ENCODE peak calls at places on chromosome 1, in ten cellular contexts. One of them, this sample, is unnamed.

GRCh38 chr1:77399250-77400086 is 117.6 kb downstream of the AK5 start:
- DNase-seq in neural crest cell: no peak
- DNase-seq in stomach: no peak
- DNase-seq in cardiac fibroblast: no peak
- DNase-seq in Peyer's patch: no peak
- DNase-seq in endothelial cell of umbilical vein: no peak
- DNase-seq in psoas muscle: no peak
- DNase-seq in OCI-LY7: no peak
- DNase-seq in tibial artery: no peak
- DNase-seq in HCT116: no peak
- DNase-seq in this sample: no peak

GRCh38 chr1:26983863-26984262 is 9.6 kb upstream of the TRNP1 start:
- DNase-seq in HCT116: no peak
- DNase-seq in Peyer's patch: no peak
- DNase-seq in tibial artery: no peak
- DNase-seq in cardiac fibroblast: no peak
- DNase-seq in stomach: no peak
- DNase-seq in endothelial cell of umbilical vein: no peak
- DNase-seq in psoas muscle: no peak
- DNase-seq in neural crest cell: no peak
- DNase-seq in OCI-LY7: no peak
- DNase-seq in this sample: no peak

GRCh38 chr1:67831850-67832513 is 1.3 kb downstream of the GNG12 start:
- DNase-seq in neural crest cell: peak
- DNase-seq in cardiac fibroblast: peak
- DNase-seq in tibial artery: peak
- DNase-seq in Peyer's patch: no peak
- DNase-seq in stomach: peak
- DNase-seq in HCT116: peak
- DNase-seq in psoas muscle: peak
- DNase-seq in OCI-LY7: no peak
- DNase-seq in endothelial cell of umbilical vein: peak
- DNase-seq in this sample: peak

GRCh38 chr1:60102691-60103090 is 29.1 kb upstream of the C1orf87 start:
- DNase-seq in HCT116: no peak
- DNase-seq in endothelial cell of umbilical vein: no peak
- DNase-seq in Peyer's patch: no peak
- DNase-seq in OCI-LY7: no peak
- DNase-seq in tibial artery: no peak
- DNase-seq in cardiac fibroblast: no peak
- DNase-seq in stomach: no peak
- DNase-seq in neural crest cell: no peak
- DNase-seq in psoas muscle: no peak
- DNase-seq in this sample: no peak

GRCh38 chr1:222062640-222063039 is 320.8 kb upstream of the DUSP10 start:
- DNase-seq in tibial artery: no peak
- DNase-seq in psoas muscle: no peak
- DNase-seq in stomach: no peak
- DNase-seq in Peyer's patch: no peak
- DNase-seq in cardiac fibroblast: no peak
- DNase-seq in endothelial cell of umbilical vein: no peak
- DNase-seq in OCI-LY7: no peak
- DNase-seq in neural crest cell: no peak
- DNase-seq in HCT116: no peak
- DNase-seq in this sample: no peak

GRCh38 chr1:111833334-111833733 is 77.6 kb downstream of the DDX20 start:
- DNase-seq in OCI-LY7: no peak
- DNase-seq in Peyer's patch: no peak
- DNase-seq in endothelial cell of umbilical vein: no peak
- DNase-seq in stomach: no peak
- DNase-seq in psoas muscle: no peak
- DNase-seq in neural crest cell: no peak
- DNase-seq in cardiac fibroblast: peak
- DNase-seq in HCT116: no peak
- DNase-seq in tibial artery: no peak
- DNase-seq in this sample: no peak

GRCh38 chr1:43861337-43861736 is 72.3 kb upstream of the ARTN start:
- DNase-seq in endothelial cell of umbilical vein: peak
- DNase-seq in neural crest cell: no peak
- DNase-seq in OCI-LY7: no peak
- DNase-seq in stomach: no peak
- DNase-seq in HCT116: no peak
- DNase-seq in tibial artery: no peak
- DNase-seq in Peyer's patch: no peak
- DNase-seq in cardiac fibroblast: peak
- DNase-seq in psoas muscle: no peak
- DNase-seq in this sample: peak

GRCh38 chr1:180616441-180616840 is 15.4 kb upstream of the XPR1 start:
- DNase-seq in Peyer's patch: no peak
- DNase-seq in OCI-LY7: no peak
- DNase-seq in endothelial cell of umbilical vein: no peak
- DNase-seq in tibial artery: no peak
- DNase-seq in HCT116: no peak
- DNase-seq in neural crest cell: no peak
- DNase-seq in stomach: no peak
- DNase-seq in cardiac fibroblast: peak
- DNase-seq in psoas muscle: no peak
- DNase-seq in this sample: no peak

GRCh38 chr1:161432091-161432490 is 64.4 kb upstream of the CFAP126 start:
- DNase-seq in Peyer's patch: no peak
- DNase-seq in cardiac fibroblast: no peak
- DNase-seq in psoas muscle: no peak
- DNase-seq in endothelial cell of umbilical vein: no peak
- DNase-seq in tibial artery: no peak
- DNase-seq in HCT116: no peak
- DNase-seq in OCI-LY7: no peak
- DNase-seq in neural crest cell: no peak
- DNase-seq in stomach: no peak
- DNase-seq in this sample: no peak

GRCh38 chr1:19209990-19210771 is at the start of gene UBR4:
- DNase-seq in endothelial cell of umbilical vein: peak
- DNase-seq in tibial artery: peak
- DNase-seq in neural crest cell: peak
- DNase-seq in OCI-LY7: peak
- DNase-seq in psoas muscle: peak
- DNase-seq in cardiac fibroblast: peak
- DNase-seq in Peyer's patch: peak
- DNase-seq in stomach: peak
- DNase-seq in HCT116: peak
- DNase-seq in this sample: peak

GRCh38 chr1:180571832-180572636 is 13.3 kb downstream of the OVAAL start:
- DNase-seq in Peyer's patch: no peak
- DNase-seq in neural crest cell: no peak
- DNase-seq in tibial artery: no peak
- DNase-seq in psoas muscle: no peak
- DNase-seq in cardiac fibroblast: no peak
- DNase-seq in stomach: no peak
- DNase-seq in endothelial cell of umbilical vein: no peak
- DNase-seq in HCT116: peak
- DNase-seq in OCI-LY7: no peak
- DNase-seq in this sample: peak

GRCh38 chr1:168090395-168090794 is 46.3 kb downstream of the GPR161 start:
- DNase-seq in HCT116: no peak
- DNase-seq in cardiac fibroblast: no peak
- DNase-seq in OCI-LY7: no peak
- DNase-seq in psoas muscle: no peak
- DNase-seq in neural crest cell: no peak
- DNase-seq in tibial artery: no peak
- DNase-seq in stomach: no peak
- DNase-seq in endothelial cell of umbilical vein: no peak
- DNase-seq in Peyer's patch: no peak
- DNase-seq in this sample: no peak

DNA sequence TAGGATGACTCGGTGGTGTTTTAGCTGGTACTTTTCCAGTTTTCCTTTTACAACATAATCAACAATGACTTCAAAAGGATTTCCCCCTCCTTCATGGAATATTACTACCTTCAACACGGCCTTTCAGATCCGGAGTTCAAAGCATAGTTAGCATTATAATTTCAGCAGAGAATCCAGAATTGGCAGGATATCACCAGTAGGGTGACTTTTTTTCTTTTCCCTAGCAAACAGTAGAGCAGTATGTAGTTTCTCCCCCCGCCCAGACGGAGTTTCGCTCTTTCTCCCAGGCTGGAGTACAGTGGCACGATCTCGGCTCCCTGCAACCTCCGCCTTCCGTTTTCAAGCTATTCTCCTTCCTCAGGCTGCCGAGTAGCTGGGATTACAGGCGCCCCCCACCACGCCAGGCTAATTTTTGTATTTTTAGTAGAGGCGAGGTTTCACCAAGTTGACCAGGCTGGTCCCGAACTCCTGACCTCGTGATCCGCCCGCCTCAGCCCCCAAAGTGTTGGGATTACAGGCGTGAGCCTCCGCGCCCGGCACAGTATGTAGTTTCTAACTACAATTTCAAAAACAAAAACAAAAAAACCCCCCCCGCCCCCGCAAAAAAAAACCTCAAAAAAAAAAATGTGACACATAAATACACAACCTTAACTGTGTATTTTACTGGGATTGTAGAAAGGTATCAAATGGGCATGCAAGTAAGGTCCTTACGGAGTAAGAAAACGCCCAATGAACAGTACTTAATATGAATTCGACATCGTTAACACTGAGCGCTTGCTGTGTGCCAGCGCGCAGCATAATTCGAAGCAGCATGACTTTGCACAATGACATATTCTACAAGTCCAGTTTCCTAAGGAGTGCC is 1.5 kb upstream of the COX20 start:
- DNase-seq in endothelial cell of umbilical vein: peak
- DNase-seq in HCT116: peak
- DNase-seq in tibial artery: peak
- DNase-seq in psoas muscle: peak
- DNase-seq in OCI-LY7: peak
- DNase-seq in neural crest cell: peak
- DNase-seq in Peyer's patch: peak
- DNase-seq in stomach: peak
- DNase-seq in cardiac fibroblast: peak
- DNase-seq in this sample: peak
- TF ChIP-seq CTCF in endothelial cell of umbilical vein: peak
- TF ChIP-seq CTCF in HCT116: peak
- TF ChIP-seq CTCF in tibial artery: peak
- TF ChIP-seq CTCF in psoas muscle: peak
- TF ChIP-seq CTCF in OCI-LY7: peak
- TF ChIP-seq CTCF in neural crest cell: peak
- TF ChIP-seq CTCF in Peyer's patch: peak
- TF ChIP-seq CTCF in stomach: no peak
- TF ChIP-seq CTCF in cardiac fibroblast: peak
- TF ChIP-seq CTCF in this sample: peak

DNA sequence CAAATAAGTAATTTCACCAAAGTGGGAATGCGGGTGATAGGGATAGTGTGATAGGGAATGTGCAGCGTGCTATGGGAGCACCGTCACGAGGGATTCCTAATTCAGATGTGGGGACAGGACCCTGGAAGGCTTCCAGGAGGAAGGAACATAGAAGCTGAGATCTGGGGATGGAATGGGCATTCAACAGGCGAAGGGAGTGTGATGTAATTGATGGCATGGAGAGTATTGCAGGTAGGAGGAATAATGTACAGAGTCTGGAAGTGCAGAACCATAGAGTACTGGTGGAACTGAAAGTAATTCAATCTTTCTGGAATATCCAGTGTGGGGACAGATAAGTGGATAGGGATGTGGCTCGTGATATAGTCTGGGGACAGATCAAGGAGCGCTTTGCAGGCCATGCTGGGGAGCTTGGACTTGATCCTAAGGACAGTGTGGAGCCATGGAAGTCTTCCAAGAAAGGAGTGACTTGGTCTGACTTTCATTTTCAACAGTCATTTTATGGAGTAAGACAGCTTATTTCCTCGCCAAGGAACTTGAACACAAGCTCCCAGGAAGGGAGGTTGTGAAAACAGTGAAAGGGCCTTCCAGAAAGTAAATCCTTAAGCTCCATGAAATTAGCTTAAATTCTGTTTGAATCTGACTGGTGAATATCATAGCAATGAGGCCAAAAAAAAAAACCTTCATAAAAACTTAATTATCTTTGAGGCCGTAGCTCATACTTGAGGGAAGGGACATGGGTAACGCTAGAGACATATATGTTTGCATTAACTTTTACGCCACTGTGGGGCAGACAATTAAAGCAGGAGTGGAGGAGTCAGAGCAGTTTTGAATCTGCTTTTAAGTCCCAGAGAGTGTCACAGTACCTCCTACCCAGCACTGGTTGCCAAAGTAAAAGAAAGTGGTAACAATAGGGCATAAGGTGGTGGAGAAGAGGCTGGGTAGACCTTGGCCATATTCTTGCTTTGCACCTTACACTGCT is 55.8 kb downstream of the ROR1 start:
- DNase-seq in endothelial cell of umbilical vein: no peak
- DNase-seq in stomach: no peak
- DNase-seq in cardiac fibroblast: peak
- DNase-seq in psoas muscle: no peak
- DNase-seq in tibial artery: no peak
- DNase-seq in OCI-LY7: no peak
- DNase-seq in neural crest cell: no peak
- DNase-seq in HCT116: no peak
- DNase-seq in Peyer's patch: no peak
- DNase-seq in this sample: no peak
- TF ChIP-seq CTCF in endothelial cell of umbilical vein: no peak
- TF ChIP-seq CTCF in stomach: no peak
- TF ChIP-seq CTCF in cardiac fibroblast: no peak
- TF ChIP-seq CTCF in psoas muscle: no peak
- TF ChIP-seq CTCF in tibial artery: no peak
- TF ChIP-seq CTCF in OCI-LY7: no peak
- TF ChIP-seq CTCF in neural crest cell: no peak
- TF ChIP-seq CTCF in HCT116: no peak
- TF ChIP-seq CTCF in Peyer's patch: no peak
- TF ChIP-seq CTCF in this sample: no peak

DNA sequence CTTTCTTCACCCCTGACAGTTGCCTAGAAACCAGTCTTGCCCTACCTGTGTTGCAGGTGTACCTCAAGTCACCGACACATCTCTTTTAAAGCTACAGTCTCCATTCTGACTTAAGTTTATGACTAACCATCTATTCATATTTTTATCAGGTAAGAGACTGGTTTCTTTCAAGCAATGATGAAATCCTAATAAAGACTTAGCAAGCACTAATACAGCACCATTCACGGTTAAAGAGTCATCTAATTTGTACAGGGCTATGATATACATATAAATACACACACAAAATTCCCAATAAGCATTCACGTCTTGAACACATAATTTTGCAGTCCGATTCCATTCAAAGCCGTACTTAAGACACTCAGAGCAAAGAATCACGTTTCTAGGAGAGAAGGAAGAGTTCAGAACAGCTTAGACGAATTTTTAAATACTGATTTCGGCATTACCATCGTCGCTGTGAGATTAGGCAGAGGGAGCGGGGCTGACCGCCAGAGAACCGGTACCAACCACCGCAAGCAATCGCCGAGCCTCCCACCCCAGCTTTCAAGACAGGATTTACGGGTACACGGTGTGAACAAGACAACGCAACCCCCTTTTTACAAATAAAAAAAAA is 943 bp downstream of the ERRFI1 start:
- DNase-seq in tibial artery: no peak
- DNase-seq in OCI-LY7: no peak
- DNase-seq in HCT116: no peak
- DNase-seq in cardiac fibroblast: no peak
- DNase-seq in endothelial cell of umbilical vein: no peak
- DNase-seq in stomach: no peak
- DNase-seq in neural crest cell: no peak
- DNase-seq in Peyer's patch: no peak
- DNase-seq in psoas muscle: no peak
- DNase-seq in this sample: no peak
- TF ChIP-seq CTCF in tibial artery: no peak
- TF ChIP-seq CTCF in OCI-LY7: no peak
- TF ChIP-seq CTCF in HCT116: no peak
- TF ChIP-seq CTCF in cardiac fibroblast: no peak
- TF ChIP-seq CTCF in endothelial cell of umbilical vein: no peak
- TF ChIP-seq CTCF in stomach: no peak
- TF ChIP-seq CTCF in neural crest cell: no peak
- TF ChIP-seq CTCF in Peyer's patch: no peak
- TF ChIP-seq CTCF in psoas muscle: no peak
- TF ChIP-seq CTCF in this sample: no peak

GRCh38 chr1:226688852-226689251 is 50.2 kb downstream of the ITPKB start:
- DNase-seq in stomach: no peak
- DNase-seq in Peyer's patch: no peak
- DNase-seq in HCT116: no peak
- DNase-seq in neural crest cell: no peak
- DNase-seq in cardiac fibroblast: no peak
- DNase-seq in tibial artery: no peak
- DNase-seq in endothelial cell of umbilical vein: no peak
- DNase-seq in psoas muscle: no peak
- DNase-seq in OCI-LY7: no peak
- DNase-seq in this sample: no peak
- TF ChIP-seq CTCF in stomach: no peak
- TF ChIP-seq CTCF in Peyer's patch: no peak
- TF ChIP-seq CTCF in HCT116: no peak
- TF ChIP-seq CTCF in neural crest cell: no peak
- TF ChIP-seq CTCF in cardiac fibroblast: no peak
- TF ChIP-seq CTCF in tibial artery: no peak
- TF ChIP-seq CTCF in endothelial cell of umbilical vein: no peak
- TF ChIP-seq CTCF in psoas muscle: no peak
- TF ChIP-seq CTCF in OCI-LY7: no peak
- TF ChIP-seq CTCF in this sample: no peak